ENCODE peak calls at places on chromosomes 4 and X, in seven cellular contexts. J is AG09309, F is left ventricle myocardium inferior, Y is HL-60, D is omental fat pad, O is pancreas, V is Caco-2. L is an unnamed sample.
A peak's percentile ranks its signal among the peaks of the same experiment; 100 is the strongest.

GRCh38 chrX:11750051-11750450 is 8.0 kb upstream of the MSL3 start:
- DNase-seq in O (no peak), J (no peak), Y (no peak), F (no peak), D (no peak), V (peak; percentile 9), L (no peak)

GRCh38 chr4:40458683-40459082 is 123.5 kb downstream of the CHRNA9 start:
- DNase-seq in V (no peak), J (no peak), D (no peak), Y (no peak), F (no peak), O (no peak), L (no peak)

GRCh38 chrX:45505214-45505613 is 304.5 kb upstream of the DIPK2B start:
- DNase-seq in Y (no peak), V (no peak), O (no peak), F (no peak), J (no peak), D (no peak), L (no peak)

GRCh38 chr4:67167849-67168248 is 377.5 kb downstream of the CENPC start:
- DNase-seq in D (no peak), J (no peak), Y (no peak), V (no peak), O (no peak), F (no peak), L (no peak)

GRCh38 chr4:1200425-1201035 is 28.1 kb upstream of the SPON2 start:
- DNase-seq in D (peak; percentile 22), V (no peak), Y (peak; percentile 36), F (peak; percentile 67), O (peak; percentile 70), J (no peak), L (no peak)

GRCh38 chr4:108370291-108370690 is 201.6 kb upstream of the LEF1 start:
- DNase-seq in V (no peak), D (no peak), O (no peak), F (no peak), Y (no peak), J (no peak), L (no peak)

GRCh38 chrX:31228415-31228832 is 156.6 kb upstream of the FTHL17 start:
- DNase-seq in O (no peak), J (peak; percentile 78), D (no peak), F (no peak), Y (no peak), V (no peak), L (no peak)

GRCh38 chrX:112235547-112235946 is 153.0 kb upstream of the TRPC5 start:
- DNase-seq in J (no peak), O (no peak), F (no peak), V (no peak), Y (no peak), D (no peak), L (no peak)

GRCh38 chr4:140152015-140152703 is 1.8 kb downstream of the MAML3 start:
- DNase-seq in F (peak; percentile 68), D (no peak), J (no peak), Y (peak; percentile 41), V (no peak), O (peak; percentile 73), L (peak; percentile 63)

GRCh38 chr4:48801739-48802138 is 21.7 kb upstream of the FRYL start:
- DNase-seq in V (no peak), D (no peak), Y (no peak), J (no peak), O (no peak), F (no peak), L (no peak)

GRCh38 chr4:7043521-7044414 is 596 bp downstream of the TADA2B start:
- DNase-seq in O (peak; percentile 90), D (no peak), Y (no peak), J (no peak), V (peak; percentile 51), F (peak; percentile 36), L (peak; percentile 55)

GRCh38 chr4:139920552-139920951 is 233.4 kb downstream of the MAML3 start:
- DNase-seq in O (peak; percentile 55), Y (no peak), D (no peak), V (no peak), F (peak; percentile 27), J (no peak), L (no peak)

GRCh38 chr4:99642725-99643489 is 14.7 kb downstream of the C4orf54 start:
- DNase-seq in J (no peak), O (peak; percentile 41), D (no peak), Y (no peak), V (no peak), F (peak; percentile 76), L (no peak)

GRCh38 chrX:110346681-110347080 is 12.0 kb upstream of the RTL9 start:
- DNase-seq in Y (no peak), V (peak; percentile 17), J (no peak), F (peak; percentile 14), D (no peak), O (no peak), L (no peak)

GRCh38 chrX:7132335-7133035 is 15.0 kb upstream of the STS start:
- DNase-seq in D (no peak), V (peak; percentile 88), F (no peak), J (peak; percentile 55), O (no peak), Y (peak; percentile 15), L (no peak)

GRCh38 chr4:103018391-103019318 is 850 bp downstream of the SLC9B1 start:
- DNase-seq in V (peak; percentile 11), F (no peak), J (no peak), Y (no peak), O (no peak), D (no peak), L (no peak)

GRCh38 chrX:54357414-54358377 is at the start of gene WNK3:
- DNase-seq in D (peak; percentile 27), V (no peak), Y (no peak), F (peak; percentile 71), J (no peak), O (peak; percentile 71), L (peak; percentile 22)

GRCh38 chrX:48715066-48715465 is 18.5 kb downstream of the SUV39H1 start:
- DNase-seq in J (no peak), V (no peak), D (no peak), O (no peak), F (no peak), Y (no peak), L (no peak)

GRCh38 chr4:10727140-10727880 is 42.7 kb upstream of the CLNK start:
- DNase-seq in Y (no peak), V (no peak), J (no peak), F (no peak), D (no peak), O (no peak), L (no peak)

GRCh38 chr4:110085131-110085530 is 113.3 kb downstream of the ELOVL6 start:
- DNase-seq in F (no peak), V (no peak), O (no peak), D (no peak), Y (peak; percentile 6), J (no peak), L (no peak)

GRCh38 chr4:138756519-138756918 is 259.1 kb upstream of the NOCT start:
- DNase-seq in V (peak; percentile 63), Y (no peak), J (no peak), F (no peak), O (no peak), D (no peak), L (no peak)

GRCh38 chr4:96352051-96352517 is 512.2 kb downstream of the PDHA2 start:
- DNase-seq in F (no peak), O (no peak), J (no peak), Y (peak; percentile 0), D (no peak), V (peak; percentile 47), L (no peak)

GRCh38 chr4:86554641-86555040 is 39.5 kb upstream of the PTPN13 start:
- DNase-seq in J (no peak), V (no peak), Y (no peak), O (no peak), D (no peak), F (no peak), L (no peak)

GRCh38 chrX:8743126-8743732 is 11.3 kb upstream of the ANOS1 start:
- DNase-seq in F (no peak), J (no peak), O (peak; percentile 64), Y (no peak), V (peak; percentile 65), D (peak; percentile 45), L (peak; percentile 27)

GRCh38 chrX:34275710-34276109 is 143.6 kb upstream of the FAM47A start:
- DNase-seq in O (no peak), V (no peak), F (no peak), D (no peak), J (no peak), Y (no peak), L (no peak)
- TF ChIP-seq CTCF in O (no peak), V (no peak), F (peak; percentile 12), D (no peak), J (no peak), Y (no peak), L (no peak)

DNA sequence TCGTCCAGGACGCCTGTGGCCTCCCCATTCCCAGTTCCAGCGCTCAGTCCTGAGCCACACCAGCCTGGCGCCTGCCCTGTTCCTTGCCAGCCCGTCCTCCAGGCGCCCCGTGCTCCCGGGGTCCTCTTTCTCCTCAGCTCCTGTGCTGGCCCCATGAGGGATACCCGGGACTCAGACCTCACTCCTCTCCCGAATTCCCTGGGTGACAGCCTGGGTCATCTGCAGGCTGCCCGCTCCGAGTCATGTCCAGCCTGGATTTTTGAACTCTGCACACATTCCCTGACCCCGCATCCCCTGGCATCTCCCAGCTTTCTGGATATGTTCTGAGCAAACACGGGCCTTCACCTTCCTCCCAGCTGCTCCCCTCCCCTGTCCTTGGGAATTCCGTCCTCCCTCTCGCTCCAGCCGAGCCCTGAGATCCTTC is 14.9 kb upstream of the ADD1 start:
- DNase-seq in J (no peak), F (peak; percentile 11), D (no peak), O (peak; percentile 58), V (no peak), Y (no peak), L (peak; percentile 14)
- TF ChIP-seq CTCF in J (no peak), F (no peak), D (no peak), O (no peak), V (no peak), Y (no peak), L (no peak)

DNA sequence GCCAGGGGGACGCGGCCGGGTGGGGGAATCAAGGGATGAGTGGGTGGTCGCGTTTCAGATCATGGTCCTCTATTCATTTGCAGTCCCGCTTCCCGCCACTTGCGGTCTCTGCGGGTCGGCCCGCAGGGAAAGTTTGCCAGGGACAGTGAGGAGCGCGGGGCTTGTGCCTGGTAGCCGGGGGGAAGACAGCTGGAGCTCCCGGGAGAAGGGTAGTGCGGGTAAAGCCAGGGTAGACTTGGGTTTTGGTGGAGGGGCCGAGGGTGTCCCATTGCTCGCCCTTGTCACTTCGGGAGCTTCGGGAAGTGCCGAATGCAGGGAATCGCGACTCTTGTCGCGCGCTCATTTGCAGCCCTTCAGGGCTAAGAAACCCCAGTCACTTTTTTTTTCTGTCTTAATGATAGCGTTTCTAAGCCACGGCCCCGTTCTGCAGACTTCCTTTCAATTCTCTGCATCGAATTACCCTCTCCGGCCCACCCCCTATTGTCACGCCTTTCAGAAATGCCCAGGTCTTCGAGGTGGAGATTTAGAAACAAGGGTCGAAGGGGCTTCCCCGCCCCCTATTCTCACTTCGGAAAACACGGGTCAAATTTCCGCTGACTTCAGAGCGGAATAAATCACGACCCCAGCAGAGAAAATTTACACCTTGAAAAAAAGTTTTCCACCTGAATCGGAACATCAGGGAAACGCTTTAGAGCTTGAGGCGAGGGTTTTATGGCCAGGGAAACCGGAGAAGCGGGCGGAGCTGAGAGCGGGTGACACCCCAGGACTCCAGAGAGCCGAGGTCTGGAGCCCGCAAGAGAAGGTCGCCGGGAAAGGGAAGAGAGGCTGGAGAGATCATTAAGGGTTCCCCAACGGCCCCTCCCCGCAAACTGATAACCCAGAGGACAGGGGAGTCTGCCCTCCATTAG is 1.4 kb downstream of the SHISA3 start:
- DNase-seq in D (no peak), Y (no peak), O (no peak), J (no peak), F (peak; percentile 22), V (no peak), L (no peak)
- TF ChIP-seq CTCF in D (no peak), Y (no peak), O (no peak), J (no peak), F (peak; percentile 17), V (no peak), L (no peak)

GRCh38 chr4:21879187-21879586 is 69.4 kb downstream of the KCNIP4 start:
- DNase-seq in V (peak; percentile 27), J (no peak), O (no peak), Y (no peak), D (no peak), F (no peak), L (no peak)
- TF ChIP-seq CTCF in V (no peak), J (peak; percentile 31), O (no peak), Y (no peak), D (no peak), F (no peak), L (no peak)

L was measured in activated B cell treated with CpG ODN at 0.5 μM for 24 hours.